ENCODE peak calls at places on chromosomes 5 and 9, in four cellular contexts. One of them, this sample, is unnamed.

GRCh38 chr9:27117489-27118135 is 8.6 kb downstream of the TEK start:
- DNase-seq in transverse colon: peak
- DNase-seq in HCT116: no peak
- DNase-seq in endothelial cell of umbilical vein: peak
- DNase-seq in this sample: no peak

GRCh38 chr9:126661521-126662251 is 48.0 kb downstream of the LMX1B start:
- DNase-seq in transverse colon: no peak
- DNase-seq in endothelial cell of umbilical vein: peak
- DNase-seq in HCT116: peak
- DNase-seq in this sample: no peak

GRCh38 chr5:181194489-181195248 is 10.3 kb downstream of the TRIM7 start:
- DNase-seq in transverse colon: no peak
- DNase-seq in endothelial cell of umbilical vein: no peak
- DNase-seq in HCT116: no peak
- DNase-seq in this sample: no peak

GRCh38 chr9:114364123-114364522 is 23.7 kb downstream of the AKNA start:
- DNase-seq in HCT116: no peak
- DNase-seq in transverse colon: no peak
- DNase-seq in endothelial cell of umbilical vein: no peak
- DNase-seq in this sample: no peak

GRCh38 chr5:160799160-160799559 is 52.9 kb downstream of the ATP10B start:
- DNase-seq in transverse colon: no peak
- DNase-seq in HCT116: no peak
- DNase-seq in endothelial cell of umbilical vein: no peak
- DNase-seq in this sample: no peak

GRCh38 chr9:99167694-99168093 is 54.0 kb downstream of the ALG2 start:
- DNase-seq in endothelial cell of umbilical vein: no peak
- DNase-seq in transverse colon: no peak
- DNase-seq in HCT116: no peak
- DNase-seq in this sample: no peak

GRCh38 chr5:7394889-7395431 is 978 bp upstream of the ADCY2 start:
- DNase-seq in transverse colon: no peak
- DNase-seq in HCT116: no peak
- DNase-seq in endothelial cell of umbilical vein: no peak
- DNase-seq in this sample: no peak

GRCh38 chr5:56099346-56099745 is 104.6 kb upstream of the IL6ST start:
- DNase-seq in transverse colon: no peak
- DNase-seq in HCT116: no peak
- DNase-seq in endothelial cell of umbilical vein: peak
- DNase-seq in this sample: no peak

GRCh38 chr9:133971121-133971951 is 20.8 kb downstream of the VAV2 start:
- DNase-seq in endothelial cell of umbilical vein: no peak
- DNase-seq in transverse colon: no peak
- DNase-seq in HCT116: no peak
- DNase-seq in this sample: no peak

GRCh38 chr9:135046156-135047025 is 41.1 kb upstream of the OLFM1 start:
- DNase-seq in endothelial cell of umbilical vein: no peak
- DNase-seq in HCT116: no peak
- DNase-seq in transverse colon: no peak
- DNase-seq in this sample: peak

GRCh38 chr5:81856948-81857928 is 106.3 kb upstream of the SSBP2 start:
- DNase-seq in endothelial cell of umbilical vein: peak
- DNase-seq in HCT116: no peak
- DNase-seq in transverse colon: peak
- DNase-seq in this sample: no peak

GRCh38 chr5:171155621-171156020 is 153.4 kb upstream of the TLX3 start:
- DNase-seq in endothelial cell of umbilical vein: peak
- DNase-seq in HCT116: no peak
- DNase-seq in transverse colon: no peak
- DNase-seq in this sample: no peak

GRCh38 chr5:61916621-61917620 is 389.1 kb upstream of the KIF2A start:
- DNase-seq in HCT116: no peak
- DNase-seq in endothelial cell of umbilical vein: no peak
- DNase-seq in transverse colon: no peak
- DNase-seq in this sample: no peak

GRCh38 chr5:33299621-33300208 is 141.1 kb upstream of the TARS1 start:
- DNase-seq in HCT116: peak
- DNase-seq in transverse colon: peak
- DNase-seq in endothelial cell of umbilical vein: peak
- DNase-seq in this sample: no peak

GRCh38 chr5:176996780-176997179 is 9.8 kb downstream of the UIMC1 start:
- DNase-seq in HCT116: no peak
- DNase-seq in endothelial cell of umbilical vein: no peak
- DNase-seq in transverse colon: no peak
- DNase-seq in this sample: no peak

DNA sequence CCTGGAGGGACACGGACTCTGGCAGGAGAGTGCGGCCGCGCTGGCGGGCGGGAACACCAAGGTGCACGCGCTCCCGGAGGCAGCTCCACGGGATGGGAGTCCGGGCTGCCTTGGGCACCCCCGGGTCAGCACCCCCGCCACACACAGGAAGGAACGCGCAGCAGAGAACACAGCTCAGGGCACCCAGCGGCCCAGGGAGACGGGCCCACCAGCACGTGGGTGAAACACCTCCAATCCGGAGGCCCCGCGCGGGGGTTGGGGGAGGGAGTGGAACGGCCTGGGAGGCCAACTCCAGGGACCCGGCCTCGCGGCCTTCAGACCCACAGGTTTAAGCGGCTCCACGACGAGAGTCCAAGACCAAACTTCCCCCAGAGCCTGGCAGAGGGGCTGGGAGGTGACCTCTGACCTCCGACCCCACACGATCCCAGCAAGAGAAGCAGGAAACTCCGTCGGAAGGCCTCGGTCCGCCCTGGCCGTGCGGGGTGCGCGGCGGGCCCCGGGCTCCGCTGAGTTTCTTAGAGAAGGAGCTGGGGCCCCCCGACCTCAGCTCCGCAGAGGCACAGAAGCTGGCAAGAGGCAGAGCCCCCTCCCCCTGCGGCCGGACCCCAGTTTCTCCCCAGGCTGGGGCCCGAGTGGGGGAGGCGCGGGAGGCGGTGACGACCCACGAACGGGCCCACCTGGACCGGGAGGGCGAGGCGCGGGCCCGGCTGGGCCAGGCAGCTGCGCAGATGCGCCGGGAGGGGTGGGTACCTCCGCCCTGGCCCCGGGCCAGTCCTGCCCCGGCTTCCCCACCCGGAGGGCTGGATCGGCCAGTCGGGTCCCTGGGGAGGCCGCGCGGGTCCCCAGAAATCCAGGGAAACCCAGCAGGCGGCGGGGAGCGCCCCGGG is 851 bp downstream of the NACC2 start:
- DNase-seq in endothelial cell of umbilical vein: peak
- DNase-seq in transverse colon: peak
- DNase-seq in HCT116: peak
- DNase-seq in this sample: no peak
- TF ChIP-seq POLR2AphosphoS5 in endothelial cell of umbilical vein: no peak
- TF ChIP-seq POLR2AphosphoS5 in transverse colon: peak
- TF ChIP-seq POLR2AphosphoS5 in HCT116: peak
- TF ChIP-seq POLR2AphosphoS5 in this sample: peak

GRCh38 chr9:83625120-83625710 is 2.3 kb downstream of the IDNK start:
- DNase-seq in endothelial cell of umbilical vein: no peak
- DNase-seq in HCT116: no peak
- DNase-seq in transverse colon: no peak
- DNase-seq in this sample: no peak

GRCh38 chr9:83623634-83623991 is 670 bp downstream of the IDNK start:
- DNase-seq in HCT116: no peak
- DNase-seq in endothelial cell of umbilical vein: peak
- DNase-seq in transverse colon: no peak
- DNase-seq in this sample: no peak

GRCh38 chr9:83622433-83622813 is 520 bp upstream of the IDNK start:
- DNase-seq in transverse colon: no peak
- DNase-seq in endothelial cell of umbilical vein: no peak
- DNase-seq in HCT116: no peak
- DNase-seq in this sample: no peak

GRCh38 chr9:83620841-83621636 is 1.9 kb upstream of the IDNK start:
- DNase-seq in HCT116: peak
- DNase-seq in endothelial cell of umbilical vein: peak
- DNase-seq in transverse colon: peak
- DNase-seq in this sample: no peak

GRCh38 chr9:83622814-83623633 is at the start of gene IDNK:
- DNase-seq in endothelial cell of umbilical vein: peak
- DNase-seq in transverse colon: peak
- DNase-seq in HCT116: peak
- DNase-seq in this sample: no peak
- TF ChIP-seq POLR2AphosphoS5 in endothelial cell of umbilical vein: peak
- TF ChIP-seq POLR2AphosphoS5 in transverse colon: no peak
- TF ChIP-seq POLR2AphosphoS5 in HCT116: peak
- TF ChIP-seq POLR2AphosphoS5 in this sample: no peak

GRCh38 chr5:149416977-149417713 is 38.1 kb upstream of the IL17B start:
- DNase-seq in HCT116: no peak
- DNase-seq in transverse colon: no peak
- DNase-seq in endothelial cell of umbilical vein: no peak
- DNase-seq in this sample: no peak

GRCh38 chr5:149414405-149415244 is 35.5 kb upstream of the IL17B start:
- DNase-seq in HCT116: no peak
- DNase-seq in endothelial cell of umbilical vein: no peak
- DNase-seq in transverse colon: no peak
- DNase-seq in this sample: no peak

GRCh38 chr5:149417714-149418368 is 38.7 kb upstream of the IL17B start:
- DNase-seq in endothelial cell of umbilical vein: no peak
- DNase-seq in transverse colon: no peak
- DNase-seq in HCT116: no peak
- DNase-seq in this sample: no peak

GRCh38 chr5:149413477-149414210 is 34.6 kb upstream of the IL17B start:
- DNase-seq in transverse colon: no peak
- DNase-seq in HCT116: no peak
- DNase-seq in endothelial cell of umbilical vein: no peak
- DNase-seq in this sample: no peak

DNA sequence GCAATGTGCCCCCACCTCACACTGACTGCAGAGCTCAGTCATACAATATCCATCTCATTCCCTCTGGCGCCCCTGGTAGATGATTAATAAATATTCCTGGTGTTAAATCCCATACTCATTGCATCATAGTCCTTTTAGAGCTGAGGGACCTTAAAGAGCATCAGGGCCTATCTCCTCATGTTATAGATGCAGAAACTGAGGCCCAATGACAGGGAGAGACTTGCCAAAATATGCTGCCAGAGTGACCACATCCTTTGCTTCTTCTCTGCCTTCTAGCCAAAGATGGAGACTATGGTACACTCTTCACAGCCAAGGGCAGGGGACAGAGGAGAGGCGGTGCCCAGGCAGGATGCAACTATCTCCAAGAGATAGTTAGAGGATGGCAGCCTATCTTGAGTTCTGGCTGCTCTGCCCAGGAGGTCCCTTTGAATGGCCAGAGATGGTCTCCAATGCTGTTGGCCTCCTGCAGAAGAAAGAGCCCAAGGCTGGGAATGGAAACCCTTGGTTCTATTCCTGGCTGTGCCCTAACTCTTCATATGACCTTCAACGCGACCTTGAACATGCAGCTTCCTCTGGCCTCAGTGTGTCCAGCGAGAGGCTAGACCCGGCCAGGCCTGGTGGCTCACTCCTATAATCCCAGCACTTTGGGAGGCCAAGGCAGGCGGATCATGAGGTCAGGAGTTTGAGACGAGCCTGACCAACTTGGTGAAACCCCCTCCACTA is 36.3 kb upstream of the IL17B start:
- DNase-seq in HCT116: no peak
- DNase-seq in endothelial cell of umbilical vein: no peak
- DNase-seq in transverse colon: no peak
- DNase-seq in this sample: no peak
- TF ChIP-seq POLR2AphosphoS5 in HCT116: no peak
- TF ChIP-seq POLR2AphosphoS5 in endothelial cell of umbilical vein: no peak
- TF ChIP-seq POLR2AphosphoS5 in transverse colon: no peak
- TF ChIP-seq POLR2AphosphoS5 in this sample: no peak

GRCh38 chr9:90642570-90643539 is at the start of gene DIRAS2:
- DNase-seq in HCT116: peak
- DNase-seq in transverse colon: peak
- DNase-seq in endothelial cell of umbilical vein: peak
- DNase-seq in this sample: no peak
- TF ChIP-seq POLR2AphosphoS5 in HCT116: no peak
- TF ChIP-seq POLR2AphosphoS5 in transverse colon: no peak
- TF ChIP-seq POLR2AphosphoS5 in endothelial cell of umbilical vein: no peak
- TF ChIP-seq POLR2AphosphoS5 in this sample: no peak

GRCh38 chr9:137188086-137188489 is 272 bp downstream of the ANAPC2 start:
- DNase-seq in HCT116: no peak
- DNase-seq in transverse colon: no peak
- DNase-seq in endothelial cell of umbilical vein: no peak
- DNase-seq in this sample: no peak

GRCh38 chr9:137191245-137191644 is 2.8 kb downstream of the SSNA1 start:
- DNase-seq in endothelial cell of umbilical vein: no peak
- DNase-seq in HCT116: no peak
- DNase-seq in transverse colon: no peak
- DNase-seq in this sample: no peak

GRCh38 chr9:137190315-137190853 is 1.9 kb downstream of the SSNA1 start:
- DNase-seq in transverse colon: no peak
- DNase-seq in endothelial cell of umbilical vein: no peak
- DNase-seq in HCT116: no peak
- DNase-seq in this sample: no peak

GRCh38 chr9:137188490-137189296 is at the start of the genes ANAPC2 and SSNA1:
- DNase-seq in transverse colon: peak
- DNase-seq in endothelial cell of umbilical vein: peak
- DNase-seq in HCT116: peak
- DNase-seq in this sample: no peak

DNA sequence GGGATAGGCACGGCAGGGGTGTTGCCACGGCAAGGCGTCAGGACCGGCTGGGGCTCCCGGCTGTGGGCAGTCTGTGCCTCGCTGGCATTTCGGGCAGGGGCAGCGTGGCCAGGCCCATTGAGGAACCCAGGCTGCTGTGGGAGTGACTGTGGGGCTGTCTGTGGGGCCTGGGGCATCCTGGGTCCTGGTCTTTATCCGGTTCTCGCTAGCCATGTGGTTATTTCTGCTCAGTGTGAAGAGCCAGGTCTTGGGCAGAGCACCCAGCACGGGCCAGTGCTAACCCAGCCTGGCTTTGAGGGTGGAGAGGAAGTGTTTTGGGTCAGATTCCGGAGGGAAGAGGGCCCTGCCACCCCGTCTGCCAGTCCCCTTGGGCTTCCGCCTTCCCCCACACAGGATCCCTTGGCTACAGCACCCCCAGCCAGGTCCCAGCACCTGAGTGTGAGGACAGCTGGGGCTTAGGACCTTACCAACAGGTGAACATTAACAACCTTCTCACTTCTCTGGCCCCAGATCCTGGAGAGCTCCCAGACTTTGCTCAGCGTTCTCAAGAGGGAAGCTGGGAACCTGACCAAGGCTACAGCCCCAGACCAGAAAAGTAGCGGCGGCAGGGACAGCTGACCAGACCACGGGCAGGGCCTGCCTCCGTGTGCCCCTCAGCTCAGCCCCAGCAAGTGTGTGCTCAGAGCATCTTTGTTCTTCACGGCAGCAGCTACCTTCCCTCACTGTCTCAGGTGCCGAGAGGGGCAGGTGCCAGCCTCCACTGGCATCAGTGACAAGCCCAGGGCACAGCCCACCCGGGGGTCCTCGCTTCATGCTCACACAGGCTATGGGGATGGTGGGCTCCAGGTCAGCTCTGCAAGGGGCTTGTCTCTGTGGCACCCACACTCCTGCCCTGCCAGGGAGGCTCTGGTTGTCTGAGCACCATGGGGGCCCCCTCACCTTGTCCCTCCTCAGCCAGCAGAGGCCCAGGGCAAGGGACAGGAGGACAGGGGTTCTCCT is 1.1 kb downstream of the SSNA1 start:
- DNase-seq in transverse colon: no peak
- DNase-seq in HCT116: no peak
- DNase-seq in endothelial cell of umbilical vein: no peak
- DNase-seq in this sample: no peak
- TF ChIP-seq POLR2AphosphoS5 in transverse colon: no peak
- TF ChIP-seq POLR2AphosphoS5 in HCT116: no peak
- TF ChIP-seq POLR2AphosphoS5 in endothelial cell of umbilical vein: no peak
- TF ChIP-seq POLR2AphosphoS5 in this sample: no peak